ENCODE peak calls at places on chromosomes 13 and 19, in eight cellular contexts. One of them, this sample, is unnamed.

GRCh38 chr13:40375522-40376171 is 290.8 kb downstream of the FOXO1 start:
- DNase-seq in mesenchymal stem cell: no peak
- DNase-seq in A549: no peak
- DNase-seq in T-helper 9 cell: no peak
- DNase-seq in HS-27A: no peak
- DNase-seq in mammary epithelial cell: no peak
- DNase-seq in adrenal gland: no peak
- DNase-seq in activated naive CD4-positive, alpha-beta T cell treated with Interleukin-2 at 50 U/mL for 16 hours: no peak
- DNase-seq in this sample: no peak

GRCh38 chr19:13906525-13906904 is 514 bp downstream of the CC2D1A start:
- DNase-seq in mesenchymal stem cell: no peak
- DNase-seq in A549: no peak
- DNase-seq in T-helper 9 cell: peak; percentile 16
- DNase-seq in HS-27A: no peak
- DNase-seq in mammary epithelial cell: peak; percentile 35
- DNase-seq in adrenal gland: no peak
- DNase-seq in activated naive CD4-positive, alpha-beta T cell treated with Interleukin-2 at 50 U/mL for 16 hours: no peak
- DNase-seq in this sample: no peak

GRCh38 chr19:48487944-48488343 is 18.8 kb downstream of the CYTH2 start:
- DNase-seq in mesenchymal stem cell: peak; percentile 46
- DNase-seq in A549: peak; percentile 88
- DNase-seq in T-helper 9 cell: no peak
- DNase-seq in HS-27A: peak; percentile 95
- DNase-seq in mammary epithelial cell: peak; percentile 92
- DNase-seq in adrenal gland: peak; percentile 93
- DNase-seq in activated naive CD4-positive, alpha-beta T cell treated with Interleukin-2 at 50 U/mL for 16 hours: no peak
- DNase-seq in this sample: no peak

GRCh38 chr13:94860981-94861407 is 148.6 kb upstream of the SOX21 start:
- DNase-seq in mesenchymal stem cell: peak; percentile 72
- DNase-seq in A549: no peak
- DNase-seq in T-helper 9 cell: no peak
- DNase-seq in HS-27A: no peak
- DNase-seq in mammary epithelial cell: no peak
- DNase-seq in adrenal gland: peak; percentile 20
- DNase-seq in activated naive CD4-positive, alpha-beta T cell treated with Interleukin-2 at 50 U/mL for 16 hours: no peak
- DNase-seq in this sample: no peak

GRCh38 chr19:45613926-45614725 is 12.1 kb upstream of the GPR4 start:
- DNase-seq in mesenchymal stem cell: peak; percentile 96
- DNase-seq in A549: peak; percentile 89
- DNase-seq in T-helper 9 cell: no peak
- DNase-seq in HS-27A: peak; percentile 81
- DNase-seq in mammary epithelial cell: peak; percentile 98
- DNase-seq in adrenal gland: peak; percentile 58
- DNase-seq in activated naive CD4-positive, alpha-beta T cell treated with Interleukin-2 at 50 U/mL for 16 hours: peak; percentile 53
- DNase-seq in this sample: no peak

GRCh38 chr13:30766957-30767603 is 31.7 kb downstream of the ALOX5AP start:
- DNase-seq in mesenchymal stem cell: no peak
- DNase-seq in A549: no peak
- DNase-seq in T-helper 9 cell: peak; percentile 21
- DNase-seq in HS-27A: no peak
- DNase-seq in mammary epithelial cell: no peak
- DNase-seq in adrenal gland: no peak
- DNase-seq in activated naive CD4-positive, alpha-beta T cell treated with Interleukin-2 at 50 U/mL for 16 hours: peak; percentile 14
- DNase-seq in this sample: no peak

GRCh38 chr19:6489278-6490061 is 7.9 kb upstream of the DENND1C start:
- DNase-seq in mesenchymal stem cell: no peak
- DNase-seq in A549: no peak
- DNase-seq in T-helper 9 cell: no peak
- DNase-seq in HS-27A: no peak
- DNase-seq in mammary epithelial cell: no peak
- DNase-seq in adrenal gland: no peak
- DNase-seq in activated naive CD4-positive, alpha-beta T cell treated with Interleukin-2 at 50 U/mL for 16 hours: peak; percentile 10
- DNase-seq in this sample: no peak

GRCh38 chr19:48685583-48685982 is 10.2 kb upstream of the FUT2 start:
- DNase-seq in mesenchymal stem cell: no peak
- DNase-seq in A549: no peak
- DNase-seq in T-helper 9 cell: no peak
- DNase-seq in HS-27A: no peak
- DNase-seq in mammary epithelial cell: peak; percentile 39
- DNase-seq in adrenal gland: no peak
- DNase-seq in activated naive CD4-positive, alpha-beta T cell treated with Interleukin-2 at 50 U/mL for 16 hours: no peak
- DNase-seq in this sample: no peak

GRCh38 chr19:29491995-29492577 is 33.7 kb upstream of the VSTM2B start:
- DNase-seq in mesenchymal stem cell: no peak
- DNase-seq in A549: no peak
- DNase-seq in T-helper 9 cell: no peak
- DNase-seq in HS-27A: no peak
- DNase-seq in mammary epithelial cell: no peak
- DNase-seq in adrenal gland: no peak
- DNase-seq in activated naive CD4-positive, alpha-beta T cell treated with Interleukin-2 at 50 U/mL for 16 hours: no peak
- DNase-seq in this sample: no peak

GRCh38 chr19:49201042-49201441 is 43.5 kb downstream of the TRPM4 start:
- DNase-seq in mesenchymal stem cell: no peak
- DNase-seq in A549: no peak
- DNase-seq in T-helper 9 cell: no peak
- DNase-seq in HS-27A: no peak
- DNase-seq in mammary epithelial cell: no peak
- DNase-seq in adrenal gland: no peak
- DNase-seq in activated naive CD4-positive, alpha-beta T cell treated with Interleukin-2 at 50 U/mL for 16 hours: no peak
- DNase-seq in this sample: peak; percentile 87

GRCh38 chr19:4327252-4327876 is 11.3 kb downstream of the STAP2 start:
- DNase-seq in mesenchymal stem cell: peak; percentile 62
- DNase-seq in A549: peak; percentile 33
- DNase-seq in T-helper 9 cell: peak; percentile 54
- DNase-seq in HS-27A: no peak
- DNase-seq in mammary epithelial cell: no peak
- DNase-seq in adrenal gland: peak; percentile 97
- DNase-seq in activated naive CD4-positive, alpha-beta T cell treated with Interleukin-2 at 50 U/mL for 16 hours: peak; percentile 68
- DNase-seq in this sample: no peak